ENCODE peak calls at places on chromosomes 6 and 20, in five cellular contexts. Z is left lung; O is H1; X is CD8-positive, alpha-beta T cell; I is HL-60. W is an unnamed sample.
A peak's percentile ranks its signal among the peaks of the same experiment; 100 is the strongest.

GRCh38 chr6:117346142-117346930 is 79.4 kb downstream of the ROS1 start:
- DNase-seq in O (no peak), X (no peak), I (no peak), Z (no peak), W (no peak)

GRCh38 chr6:150138638-150139037 is 4.2 kb upstream of the PPP1R14C start:
- DNase-seq in I (no peak), Z (no peak), X (no peak), O (no peak), W (no peak)

GRCh38 chr20:29326376-29327070 is 1930.9 kb upstream of the DEFB115 start:
- DNase-seq in X (no peak), O (no peak), Z (no peak), I (no peak), W (no peak)

GRCh38 chr20:15619816-15620215 is 953.4 kb downstream of the KIF16B start:
- DNase-seq in X (no peak), O (no peak), Z (no peak), I (no peak), W (no peak)

GRCh38 chr6:154578004-154578559 is 67.6 kb upstream of the CNKSR3 start:
- DNase-seq in O (no peak), Z (no peak), X (no peak), I (no peak), W (no peak)

GRCh38 chr6:40588070-40588384 is 863 bp upstream of the LRFN2 start:
- DNase-seq in X (no peak), O (no peak), I (no peak), Z (no peak), W (no peak)

GRCh38 chr6:16669227-16669626 is 92.0 kb downstream of the ATXN1 start:
- DNase-seq in O (no peak), I (no peak), Z (no peak), X (no peak), W (peak; percentile 48)

GRCh38 chr6:37540390-37540789 is 40.7 kb upstream of the CCDC167 start:
- DNase-seq in O (no peak), Z (no peak), X (no peak), I (no peak), W (no peak)

GRCh38 chr6:160991411-160992322 is at the start of gene MAP3K4:
- DNase-seq in O (peak; percentile 86), I (peak; percentile 75), Z (peak; percentile 82), X (peak; percentile 60), W (peak; percentile 90)

GRCh38 chr20:35327074-35327976 is 35.1 kb upstream of the FAM83C start:
- DNase-seq in O (no peak), Z (no peak), I (no peak), X (no peak), W (no peak)

GRCh38 chr20:44832724-44833123 is 22.4 kb upstream of the RIMS4 start:
- DNase-seq in I (no peak), Z (no peak), O (no peak), X (no peak), W (no peak)

GRCh38 chr6:160520043-160520904 is 143.8 kb downstream of the LPA start:
- DNase-seq in O (peak; percentile 96), X (peak; percentile 53), Z (peak; percentile 74), I (peak; percentile 5), W (peak; percentile 67)

DNA sequence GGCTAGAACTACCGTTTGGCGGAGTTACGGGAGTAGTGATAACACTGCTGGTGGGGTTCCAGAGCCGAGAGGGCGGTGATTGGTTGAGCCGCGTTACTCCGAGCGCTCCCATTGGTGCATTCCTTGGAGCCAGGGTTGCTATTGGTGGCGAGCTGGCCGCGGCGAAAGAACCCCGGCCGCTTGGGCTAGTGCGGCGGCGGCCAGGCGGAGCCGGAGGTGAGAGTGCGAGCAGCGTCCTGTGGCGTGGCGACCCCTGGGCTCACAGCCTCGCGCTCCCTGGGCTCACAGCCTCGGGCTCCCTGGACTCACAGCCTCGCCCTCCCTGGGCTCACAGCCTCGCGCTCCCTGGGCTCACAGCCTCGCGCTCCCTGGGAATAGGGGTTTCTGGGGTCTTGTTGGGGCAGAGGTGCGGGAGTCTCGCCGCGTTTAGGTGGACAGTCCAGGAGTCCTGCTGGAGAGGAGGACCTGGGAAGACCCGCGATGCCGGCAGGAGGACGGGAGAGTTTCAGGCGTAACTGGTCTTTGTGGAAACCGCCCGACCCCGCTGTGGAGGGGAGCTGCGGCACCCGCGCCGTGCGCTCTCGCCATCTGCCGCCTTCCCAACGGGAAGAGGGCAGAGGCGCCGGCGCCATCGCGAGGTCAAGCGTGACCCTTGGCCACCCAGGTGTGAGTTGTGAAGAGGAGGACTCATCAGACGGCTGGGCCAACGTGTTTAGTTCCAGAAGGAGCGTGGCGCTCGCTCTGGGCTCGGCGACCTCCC is 12.2 kb downstream of the PRDM13 start:
- DNase-seq in O (peak; percentile 87), Z (no peak), X (no peak), I (no peak), W (no peak)
- H3K27me3 ChIP-seq in O (peaks cover 55% of the 10 kb centered on the region), Z (peaks cover 84% of the 10 kb centered on the region), X (peaks cover 43% of the 10 kb centered on the region), I (peaks cover 56% of the 10 kb centered on the region), W (no peaks in the 10 kb centered on the region)

GRCh38 chr6:104956663-104957294 is at the start of gene LIN28B:
- DNase-seq in Z (no peak), I (no peak), O (no peak), X (no peak), W (no peak)

GRCh38 chr6:104957301-104958177 is 632 bp downstream of the LIN28B start:
- DNase-seq in X (no peak), O (peak; percentile 72), Z (no peak), I (no peak), W (no peak)

GRCh38 chr6:104958720-104959452 is 2.0 kb downstream of the LIN28B start:
- DNase-seq in O (no peak), I (no peak), X (no peak), Z (no peak), W (no peak)

GRCh38 chr6:104959453-104959858 is 2.5 kb downstream of the LIN28B start:
- DNase-seq in O (no peak), Z (no peak), X (no peak), I (no peak), W (no peak)

GRCh38 chr6:104958178-104958520 is 1.2 kb downstream of the LIN28B start:
- DNase-seq in Z (no peak), X (no peak), I (no peak), O (no peak), W (no peak)
- H3K4me3 ChIP-seq in Z (no peak overlapping the region), X (no peak overlapping the region), I (no peak overlapping the region), O (peak overlapping the region; percentile 90), W (no peak overlapping the region)

GRCh38 chr6:23081701-23082100 is 512.3 kb downstream of the HDGFL1 start:
- DNase-seq in O (no peak), X (no peak), Z (no peak), I (no peak), W (no peak)
- TF ChIP-seq CTCF in O (peak; percentile 27), X (no peak), Z (no peak), I (no peak), W (no peak)

GRCh38 chr20:47788741-47789080 is 3.4 kb upstream of the SULF2 start:
- DNase-seq in I (no peak), X (no peak), Z (no peak), O (no peak), W (no peak)

GRCh38 chr20:47784599-47785320 is 521 bp downstream of the SULF2 start:
- DNase-seq in I (no peak), X (no peak), Z (peak; percentile 36), O (peak; percentile 72), W (no peak)

GRCh38 chr20:47785900-47786762 is 850 bp upstream of the SULF2 start:
- DNase-seq in O (peak; percentile 75), X (no peak), I (peak; percentile 43), Z (peak; percentile 51), W (peak; percentile 25)

GRCh38 chr20:47785321-47785899 is at the start of gene SULF2:
- DNase-seq in O (peak; percentile 60), X (no peak), I (no peak), Z (peak; percentile 39), W (no peak)

DNA sequence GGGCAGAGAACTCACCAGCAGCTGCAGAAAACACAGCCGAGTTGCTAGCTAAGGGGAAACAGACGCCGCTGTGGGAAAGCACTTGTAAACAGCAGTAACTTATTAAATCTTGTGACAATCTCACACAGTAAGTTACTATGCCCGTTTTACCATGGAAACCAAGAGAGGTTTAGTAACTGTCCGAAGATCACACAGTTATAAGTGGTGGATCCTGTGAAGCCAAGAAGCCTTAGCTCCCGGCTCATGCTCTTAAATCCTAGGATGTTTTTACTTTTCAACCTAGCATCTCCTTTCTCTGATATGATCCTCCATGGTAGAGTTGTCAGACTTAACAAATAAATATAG is 1.5 kb upstream of the SULF2 start:
- DNase-seq in X (no peak), I (no peak), O (no peak), Z (no peak), W (no peak)
- H3K27me3 ChIP-seq in X (peaks cover 11% of the 10 kb centered on the region), I (peaks cover 36% of the 10 kb centered on the region), O (peaks cover 20% of the 10 kb centered on the region), Z (peaks cover 6% of the 10 kb centered on the region), W (no peaks in the 10 kb centered on the region)

DNA sequence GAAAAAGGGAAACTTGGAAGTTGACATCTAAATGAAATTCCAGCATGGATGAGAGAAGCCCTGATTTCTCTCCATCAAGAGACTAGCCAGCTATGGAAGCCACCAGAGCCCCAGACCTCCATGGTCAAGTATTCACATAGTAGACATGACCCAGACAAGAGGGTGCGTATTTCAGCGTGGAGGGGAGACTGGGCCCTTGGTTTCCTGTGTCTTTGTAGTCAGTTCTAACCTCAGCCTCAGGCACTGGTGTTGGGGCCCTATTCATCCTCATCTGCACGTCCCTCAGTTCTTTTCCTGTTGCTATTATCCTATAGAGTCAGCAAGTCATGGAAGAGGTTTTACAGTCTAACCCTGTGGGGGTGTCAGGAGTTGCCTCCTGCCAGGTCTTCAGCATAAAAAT is 12.5 kb downstream of the GNL1 start:
- DNase-seq in Z (no peak), X (no peak), O (no peak), I (no peak), W (no peak)
- H3K4me3 ChIP-seq in Z (no peak overlapping the region), X (no peak overlapping the region), O (no peak overlapping the region), I (no peak overlapping the region), W (no peak overlapping the region)

GRCh38 chr6:2738373-2738979 is 12.2 kb downstream of the MYLK4 start:
- DNase-seq in O (peak; percentile 64), X (no peak), Z (no peak), I (peak; percentile 72), W (no peak)
- TF ChIP-seq CTCF in O (peak; percentile 89), X (peak; percentile 70), Z (peak; percentile 43), I (peak; percentile 65), W (peak; percentile 69)

DNA sequence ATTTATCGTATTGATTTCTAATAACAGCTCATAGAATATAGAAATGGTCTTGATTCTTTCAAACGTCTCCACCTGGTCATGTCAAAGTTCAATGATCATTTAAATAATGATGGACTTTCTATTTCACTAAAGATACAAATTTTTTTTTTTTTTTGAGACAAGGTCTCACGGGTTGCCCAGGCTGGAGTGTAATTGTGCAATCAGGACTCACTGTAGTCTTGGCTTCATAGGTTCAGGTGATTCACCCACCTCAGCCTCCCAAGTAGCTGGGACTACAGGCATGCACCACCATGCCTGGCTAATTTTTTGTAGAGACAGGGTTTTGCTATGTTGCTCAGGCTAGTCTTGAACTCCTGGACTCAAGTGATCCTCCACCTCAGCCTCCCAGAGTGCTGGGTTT is 25.2 kb downstream of the KLHL31 start:
- DNase-seq in O (no peak), I (no peak), X (no peak), Z (no peak), W (no peak)
- H3K27me3 ChIP-seq in O (no peaks in the 10 kb centered on the region), I (no peaks in the 10 kb centered on the region), X (no peaks in the 10 kb centered on the region), Z (no peaks in the 10 kb centered on the region), W (no peaks in the 10 kb centered on the region)